ENCODE peak calls at places on chromosomes 5 and 9, in six cellular contexts. S is NCI-H2029; C is activated CD4-positive, alpha-beta memory T cell treated with anti-CD3 and anti-CD28 coated beads for 36 hours; L is Right ventricle myocardium superior; Z is nephron progenitor cell; G is stimulated activated CD4-positive, alpha-beta T cell treated with anti-CD3 and anti-CD28 coated beads, Interleukin-2, amount 100 ng/mL, for 24 hours. I is an unnamed sample.

GRCh38 chr5:108579236-108579635 is 168.5 kb upstream of the FER start:
- DNase-seq in S (no peak), G (no peak), C (no peak), L (no peak), Z (peak; percentile 2), I (no peak)

GRCh38 chr5:174097486-174098185 is 52.1 kb downstream of the NSG2 start:
- DNase-seq in S (no peak), L (no peak), Z (no peak), G (no peak), C (no peak), I (no peak)

GRCh38 chr9:93958875-93959682 is 3.9 kb upstream of the BARX1 start:
- DNase-seq in Z (peak; percentile 45), C (no peak), L (no peak), S (peak; percentile 52), G (no peak), I (no peak)

GRCh38 chr9:33851301-33851700 is 34.3 kb downstream of the UBE2R2 start:
- DNase-seq in C (no peak), G (no peak), L (no peak), S (no peak), Z (no peak), I (no peak)

GRCh38 chr5:136011427-136012001 is 17.3 kb upstream of the TGFBI start:
- DNase-seq in G (no peak), S (no peak), C (no peak), Z (no peak), L (no peak), I (no peak)

GRCh38 chr9:114301798-114302565 is 20.9 kb upstream of the ORM1 start:
- DNase-seq in S (no peak), G (no peak), Z (no peak), C (peak; percentile 5), L (peak; percentile 32), I (no peak)

GRCh38 chr9:105067895-105068580 is 140.1 kb upstream of the ABCA1 start:
- DNase-seq in L (no peak), C (no peak), S (no peak), G (no peak), Z (no peak), I (no peak)

GRCh38 chr5:176773408-176774035 is 36.8 kb upstream of the UNC5A start:
- DNase-seq in Z (no peak), C (no peak), S (no peak), G (no peak), L (no peak), I (no peak)

GRCh38 chr9:84138543-84138942 is 157.9 kb downstream of the RMI1 start:
- DNase-seq in G (no peak), L (no peak), Z (no peak), C (no peak), S (no peak), I (no peak)

GRCh38 chr5:170743876-170744212 is 39.7 kb upstream of the GABRP start:
- DNase-seq in L (no peak), G (no peak), Z (no peak), C (no peak), S (no peak), I (no peak)

GRCh38 chr9:92968081-92968480 is 20.8 kb downstream of the FGD3 start:
- DNase-seq in L (no peak), C (peak; percentile 67), G (no peak), Z (no peak), S (no peak), I (no peak)

GRCh38 chr9:123893831-123894460 is 36.0 kb downstream of the DENND1A start:
- DNase-seq in Z (no peak), C (no peak), L (no peak), S (no peak), G (no peak), I (no peak)

GRCh38 chr5:80967500-80968181 is 7.5 kb downstream of the RASGRF2 start:
- DNase-seq in C (no peak), G (no peak), L (no peak), Z (no peak), S (peak; percentile 80), I (no peak)

GRCh38 chr5:73311291-73312110 is 137.1 kb downstream of the FOXD1 start:
- DNase-seq in G (no peak), S (no peak), Z (peak; percentile 62), C (no peak), L (peak; percentile 51), I (no peak)

GRCh38 chr5:89628876-89629635 is 746.1 kb upstream of the MEF2C start:
- DNase-seq in G (no peak), S (no peak), L (no peak), C (no peak), Z (no peak), I (no peak)

GRCh38 chr5:157312492-157312891 is 46.6 kb downstream of the CYFIP2 start:
- DNase-seq in S (no peak), Z (peak; percentile 30), L (no peak), C (peak; percentile 74), G (peak; percentile 61), I (peak; percentile 55)

GRCh38 chr5:59042201-59042600 is 459.3 kb downstream of the RAB3C start:
- DNase-seq in G (no peak), Z (no peak), L (no peak), S (no peak), C (no peak), I (no peak)

GRCh38 chr5:142826741-142827492 is 56.7 kb downstream of the ARHGAP26 start:
- DNase-seq in G (peak; percentile 22), Z (no peak), S (no peak), C (peak; percentile 73), L (no peak), I (no peak)

GRCh38 chr9:35110327-35110758 is 5.3 kb downstream of the ATOSB start:
- DNase-seq in G (no peak), S (no peak), L (peak; percentile 42), C (no peak), Z (no peak), I (no peak)

GRCh38 chr9:33239922-33240321 is at the start of gene SPINK4:
- DNase-seq in L (no peak), S (no peak), Z (no peak), G (no peak), C (no peak), I (peak; percentile 31)

GRCh38 chr9:106324596-106325280 is 538.2 kb upstream of the ZNF462 start:
- DNase-seq in G (no peak), C (no peak), S (no peak), Z (peak; percentile 36), L (no peak), I (no peak)

GRCh38 chr9:92133949-92134604 is 18.9 kb upstream of the SPTLC1 start:
- DNase-seq in L (peak; percentile 90), Z (peak; percentile 91), G (peak; percentile 85), C (peak; percentile 88), S (peak; percentile 67), I (peak; percentile 87)

GRCh38 chr5:111404270-111404769 is 108.0 kb downstream of the STARD4 start:
- DNase-seq in G (no peak), L (no peak), Z (no peak), S (no peak), C (no peak), I (no peak)

GRCh38 chr5:115432691-115433090 is 111.9 kb downstream of the FEM1C start:
- DNase-seq in G (no peak), C (no peak), Z (no peak), S (peak; percentile 52), L (no peak), I (no peak)

GRCh38 chr5:36619012-36619635 is 12.7 kb downstream of the SLC1A3 start:
- DNase-seq in G (no peak), C (no peak), S (no peak), Z (no peak), L (no peak), I (no peak)

GRCh38 chr9:133614678-133615077 is 5.5 kb upstream of the FAM163B start:
- DNase-seq in Z (no peak), S (no peak), C (no peak), L (no peak), G (no peak), I (no peak)

GRCh38 chr9:99962685-99963261 is 56.3 kb downstream of the STX17 start:
- DNase-seq in G (no peak), S (no peak), L (no peak), C (no peak), Z (no peak), I (no peak)

GRCh38 chr9:72554221-72554641 is 32.8 kb downstream of the TMC1 start:
- DNase-seq in C (no peak), L (no peak), G (no peak), S (no peak), Z (no peak), I (no peak)

GRCh38 chr9:78902051-78902450 is 605.1 kb downstream of the PSAT1 start:
- DNase-seq in L (no peak), C (no peak), Z (no peak), G (no peak), S (no peak), I (no peak)

GRCh38 chr5:27494845-27495244 is 456.5 kb upstream of the CDH9 start:
- DNase-seq in Z (no peak), S (no peak), L (no peak), G (no peak), C (no peak), I (no peak)

GRCh38 chr9:134929560-134930158 is 11.9 kb upstream of the FCN1 start:
- DNase-seq in G (no peak), L (no peak), Z (no peak), C (no peak), S (no peak), I (no peak)

GRCh38 chr5:100644206-100644605 is 109.0 kb downstream of the FAM174A start:
- DNase-seq in G (no peak), Z (no peak), L (no peak), S (peak; percentile 58), C (no peak), I (no peak)

GRCh38 chr5:96654209-96654608 is 8.0 kb upstream of the CAST start:
- DNase-seq in G (no peak), Z (no peak), S (no peak), L (no peak), C (no peak), I (no peak)

GRCh38 chr5:56088967-56089829 is 94.4 kb upstream of the IL6ST start:
- DNase-seq in L (no peak), S (no peak), C (peak; percentile 73), Z (no peak), G (peak; percentile 34), I (no peak)

GRCh38 chr5:142978726-142979125 is 208.5 kb downstream of the ARHGAP26 start:
- DNase-seq in G (no peak), C (no peak), Z (no peak), S (no peak), L (no peak), I (no peak)

GRCh38 chr5:32264954-32265572 is 47.7 kb downstream of the MTMR12 start:
- DNase-seq in S (no peak), G (no peak), C (no peak), Z (no peak), L (no peak), I (peak; percentile 88)

I was measured in cerebellum.